ENCODE peak calls at places on chromosomes 7 and 10, in nine cellular contexts. H is Peyer's patch, Q is HCT116, V is kidney, N is OCI-LY7, B is vagina, Z is fibroblast of mammary gland, T is epithelial cell of esophagus, U is ovary. O is an unnamed sample.

GRCh38 chr7:6346581-6346980 is 74.2 kb upstream of the CYTH3 start:
- DNase-seq in Z (no peak), U (no peak), Q (no peak), T (no peak), V (no peak), N (no peak), H (no peak), B (no peak), O (no peak)

GRCh38 chr7:112337892-112338291 is 112.4 kb upstream of the IFRD1 start:
- DNase-seq in Q (no peak), H (no peak), Z (no peak), V (no peak), B (no peak), N (no peak), T (peak; percentile 14), U (no peak), O (no peak)

GRCh38 chr10:121245799-121246198 is 352.4 kb downstream of the FGFR2 start:
- DNase-seq in Z (no peak), B (no peak), V (no peak), T (peak; percentile 76), Q (no peak), U (no peak), N (no peak), H (no peak), O (no peak)

GRCh38 chr10:93993782-93994668 is at the start of gene PLCE1:
- DNase-seq in V (peak; percentile 75), U (peak; percentile 65), H (no peak), Q (no peak), T (peak; percentile 22), Z (peak; percentile 20), B (no peak), N (no peak), O (no peak)

GRCh38 chr10:124347956-124348355 is 70.8 kb downstream of the OAT start:
- DNase-seq in Z (no peak), B (no peak), N (no peak), H (no peak), Q (no peak), T (no peak), V (no peak), U (no peak), O (no peak)

GRCh38 chr7:157271991-157272324 is 64.8 kb upstream of the DNAJB6 start:
- DNase-seq in B (no peak), Z (peak; percentile 100), V (peak; percentile 61), N (no peak), H (no peak), U (peak; percentile 65), Q (no peak), T (peak; percentile 98), O (peak; percentile 97)

GRCh38 chr7:76069238-76069638 is 21.3 kb downstream of the MDH2 start:
- DNase-seq in Q (peak; percentile 65), N (no peak), V (peak; percentile 73), T (peak; percentile 98), Z (peak; percentile 95), H (peak; percentile 17), B (no peak), U (peak; percentile 32), O (peak; percentile 97)

GRCh38 chr7:107463139-107464078 is 6.4 kb upstream of the GPR22 start:
- DNase-seq in N (peak; percentile 52), T (peak; percentile 77), U (peak; percentile 52), H (no peak), Z (peak; percentile 85), V (peak; percentile 59), Q (peak; percentile 21), B (no peak), O (peak; percentile 78)

GRCh38 chr10:8052970-8053445 is 1.5 kb upstream of the GATA3 start:
- DNase-seq in N (no peak), Z (no peak), Q (no peak), T (no peak), B (no peak), V (no peak), H (no peak), U (no peak), O (no peak)

GRCh38 chr10:8054498-8055407 is at the start of gene GATA3:
- DNase-seq in Z (no peak), N (no peak), B (no peak), H (peak; percentile 81), U (no peak), T (peak; percentile 71), V (peak; percentile 92), Q (no peak), O (peak; percentile 83)

GRCh38 chr10:8052344-8052969 is 2.0 kb upstream of the GATA3 start:
- DNase-seq in B (no peak), U (no peak), Q (no peak), H (no peak), V (no peak), N (no peak), T (no peak), Z (no peak), O (no peak)

GRCh38 chr10:8054243-8054497 is 318 bp upstream of the GATA3 start:
- DNase-seq in Z (no peak), B (no peak), U (no peak), T (no peak), V (peak; percentile 78), N (no peak), H (no peak), Q (no peak), O (peak; percentile 67)

DNA sequence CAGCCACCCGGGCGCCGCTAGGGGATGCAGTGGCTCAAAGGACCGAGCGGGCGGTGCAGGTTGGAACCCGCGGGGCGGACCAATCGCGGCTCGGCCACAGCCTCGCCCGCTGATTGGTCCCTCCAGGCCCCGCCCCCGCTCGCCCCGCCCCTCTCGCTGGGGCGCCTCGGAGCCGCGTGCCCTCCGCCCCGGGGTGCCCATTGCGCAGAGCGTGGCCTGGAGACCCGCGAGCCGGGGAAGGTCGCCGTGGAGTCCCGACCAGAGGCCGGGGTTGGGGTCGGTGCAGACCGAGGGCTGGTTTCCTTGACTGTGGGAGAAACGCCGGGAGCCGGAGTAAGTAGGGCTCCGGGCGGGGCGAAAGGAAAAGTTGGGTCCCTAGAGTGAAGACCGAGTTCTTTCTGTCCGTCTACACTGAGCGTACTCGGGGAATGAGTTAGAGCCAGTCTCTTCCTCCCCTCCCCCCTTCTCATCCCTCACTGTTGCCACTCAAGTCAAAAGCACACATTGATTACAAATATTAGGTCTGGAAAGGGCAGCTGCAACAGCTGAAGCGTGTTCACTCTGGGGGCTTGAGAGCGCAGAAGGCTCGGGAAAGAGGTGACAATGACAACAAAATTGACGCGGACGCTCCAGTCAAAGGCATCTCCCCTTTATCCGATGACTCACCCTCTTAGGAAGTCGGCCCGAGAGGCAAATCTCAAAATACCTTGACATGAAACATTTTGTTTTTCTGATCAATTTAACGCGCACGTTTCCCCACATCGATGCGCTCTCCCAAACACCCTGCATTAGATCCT is 844 bp upstream of the GATA3 start:
- DNase-seq in T (peak; percentile 91), Q (peak; percentile 55), B (no peak), V (peak; percentile 94), Z (peak; percentile 60), U (peak; percentile 39), N (peak; percentile 85), H (peak; percentile 78), O (peak; percentile 88)
- TF ChIP-seq CTCF in T (peak; percentile 80), Q (peak; percentile 85), B (no peak), V (peak; percentile 73), Z (peak; percentile 45), U (peak; percentile 24), N (peak; percentile 11), H (peak; percentile 63), O (peak; percentile 87)

GRCh38 chr10:61662794-61663259 is at the start of gene CABCOCO1:
- DNase-seq in B (no peak), H (no peak), Z (peak; percentile 45), N (no peak), Q (peak; percentile 47), V (peak; percentile 86), T (peak; percentile 48), U (peak; percentile 53), O (peak; percentile 43)
- TF ChIP-seq CTCF in B (no peak), H (no peak), Z (no peak), N (no peak), Q (peak; percentile 7), V (no peak), T (peak; percentile 17), U (no peak), O (no peak)

GRCh38 chr7:29147821-29148220 is 1.5 kb upstream of the CPVL start:
- DNase-seq in Z (no peak), N (no peak), V (no peak), Q (no peak), U (no peak), T (no peak), B (no peak), H (no peak), O (no peak)

GRCh38 chr7:29146082-29146706 is at the start of gene CPVL:
- DNase-seq in N (no peak), T (no peak), H (no peak), B (no peak), Q (peak; percentile 29), Z (no peak), V (peak; percentile 90), U (peak; percentile 50), O (peak; percentile 81)

GRCh38 chr7:29143698-29144203 is 2.6 kb downstream of the CPVL start:
- DNase-seq in Q (no peak), N (no peak), B (no peak), U (no peak), V (no peak), T (no peak), Z (no peak), H (no peak), O (no peak)

GRCh38 chr7:29145553-29146081 is 720 bp downstream of the CPVL start:
- DNase-seq in U (no peak), V (no peak), H (no peak), B (no peak), Z (no peak), Q (no peak), T (no peak), N (no peak), O (peak; percentile 12)

GRCh38 chr7:29146888-29147609 is 712 bp upstream of the CPVL start:
- DNase-seq in T (no peak), B (no peak), Q (peak; percentile 8), Z (peak; percentile 6), H (no peak), V (peak; percentile 80), U (peak; percentile 30), N (no peak), O (peak; percentile 46)
- TF ChIP-seq CTCF in T (no peak), B (no peak), Q (peak; percentile 19), Z (no peak), H (no peak), V (no peak), U (no peak), N (no peak), O (no peak)

GRCh38 chr10:74000892-74001669 is 3.2 kb downstream of the VCL start:
- DNase-seq in V (no peak), H (no peak), T (peak; percentile 22), N (no peak), U (no peak), B (no peak), Q (no peak), Z (no peak), O (no peak)

GRCh38 chr10:73997806-73998622 is at the start of gene VCL:
- DNase-seq in N (peak; percentile 95), U (peak; percentile 99), Z (peak; percentile 96), H (peak; percentile 96), V (peak; percentile 99), Q (peak; percentile 95), T (peak; percentile 99), B (peak; percentile 97), O (peak; percentile 98)

GRCh38 chr10:73997479-73997805 is 474 bp upstream of the VCL start:
- DNase-seq in T (no peak), H (peak; percentile 80), U (no peak), V (no peak), N (peak; percentile 78), B (no peak), Z (no peak), Q (no peak), O (no peak)

GRCh38 chr10:73999703-74000102 is 1.8 kb downstream of the VCL start:
- DNase-seq in T (no peak), H (no peak), Q (no peak), U (no peak), Z (peak; percentile 46), V (no peak), B (no peak), N (no peak), O (no peak)

GRCh38 chr10:73998623-73999622 is 1.0 kb downstream of the VCL start:
- DNase-seq in V (peak; percentile 94), H (no peak), T (peak; percentile 74), B (no peak), U (peak; percentile 71), Q (peak; percentile 34), Z (peak; percentile 93), N (peak; percentile 52), O (peak; percentile 83)
- TF ChIP-seq CTCF in V (peak; percentile 22), H (peak; percentile 20), T (peak; percentile 52), B (no peak), U (peak; percentile 56), Q (peak; percentile 59), Z (peak; percentile 56), N (no peak), O (no peak)